ENCODE peak calls at places on chromosomes 6 and 20, in eight cellular contexts. One of them, this sample, is unnamed.

GRCh38 chr20:41094656-41095055 is 42.7 kb upstream of the PLCG1 start:
- DNase-seq in progenitor cell of endocrine pancreas: no peak
- DNase-seq in uterus: peak
- DNase-seq in GM23338: no peak
- DNase-seq in HCT116: no peak
- DNase-seq in GM13977: no peak
- DNase-seq in fibroblast of lung: peak
- DNase-seq in transverse colon: no peak
- DNase-seq in this sample: no peak

GRCh38 chr6:118770112-118770788 is 118.9 kb upstream of the CEP85L start:
- DNase-seq in progenitor cell of endocrine pancreas: no peak
- DNase-seq in uterus: no peak
- DNase-seq in GM23338: no peak
- DNase-seq in HCT116: no peak
- DNase-seq in GM13977: no peak
- DNase-seq in fibroblast of lung: no peak
- DNase-seq in transverse colon: no peak
- DNase-seq in this sample: no peak

GRCh38 chr6:124226396-124226795 is 422.7 kb downstream of the NKAIN2 start:
- DNase-seq in progenitor cell of endocrine pancreas: no peak
- DNase-seq in uterus: no peak
- DNase-seq in GM23338: no peak
- DNase-seq in HCT116: no peak
- DNase-seq in GM13977: no peak
- DNase-seq in fibroblast of lung: peak
- DNase-seq in transverse colon: no peak
- DNase-seq in this sample: no peak

GRCh38 chr20:23641936-23642751 is 4.4 kb upstream of the CST3 start:
- DNase-seq in progenitor cell of endocrine pancreas: no peak
- DNase-seq in uterus: no peak
- DNase-seq in GM23338: no peak
- DNase-seq in HCT116: no peak
- DNase-seq in GM13977: no peak
- DNase-seq in fibroblast of lung: peak
- DNase-seq in transverse colon: no peak
- DNase-seq in this sample: no peak

GRCh38 chr6:42017021-42017643 is 33.2 kb upstream of the TAF8 start:
- DNase-seq in progenitor cell of endocrine pancreas: no peak
- DNase-seq in uterus: no peak
- DNase-seq in GM23338: no peak
- DNase-seq in HCT116: no peak
- DNase-seq in GM13977: no peak
- DNase-seq in fibroblast of lung: peak
- DNase-seq in transverse colon: no peak
- DNase-seq in this sample: no peak

GRCh38 chr6:90478789-90479602 is 107.9 kb downstream of the MAP3K7 start:
- DNase-seq in progenitor cell of endocrine pancreas: peak
- DNase-seq in uterus: peak
- DNase-seq in GM23338: peak
- DNase-seq in HCT116: peak
- DNase-seq in GM13977: peak
- DNase-seq in fibroblast of lung: peak
- DNase-seq in transverse colon: peak
- DNase-seq in this sample: peak

GRCh38 chr6:110513001-110513400 is 36.6 kb upstream of the SLC22A16 start:
- DNase-seq in progenitor cell of endocrine pancreas: no peak
- DNase-seq in uterus: no peak
- DNase-seq in GM23338: no peak
- DNase-seq in HCT116: no peak
- DNase-seq in GM13977: no peak
- DNase-seq in fibroblast of lung: peak
- DNase-seq in transverse colon: no peak
- DNase-seq in this sample: no peak

GRCh38 chr6:5287966-5288297 is 26.6 kb downstream of the FARS2 start:
- DNase-seq in progenitor cell of endocrine pancreas: no peak
- DNase-seq in uterus: no peak
- DNase-seq in GM23338: no peak
- DNase-seq in HCT116: no peak
- DNase-seq in GM13977: no peak
- DNase-seq in fibroblast of lung: no peak
- DNase-seq in transverse colon: no peak
- DNase-seq in this sample: no peak

GRCh38 chr20:56735087-56735642 is 106.1 kb downstream of the TFAP2C start:
- DNase-seq in progenitor cell of endocrine pancreas: no peak
- DNase-seq in uterus: no peak
- DNase-seq in GM23338: peak
- DNase-seq in HCT116: no peak
- DNase-seq in GM13977: no peak
- DNase-seq in fibroblast of lung: no peak
- DNase-seq in transverse colon: no peak
- DNase-seq in this sample: peak

GRCh38 chr6:33692078-33692759 is 19.3 kb downstream of the UQCC2 start:
- DNase-seq in progenitor cell of endocrine pancreas: no peak
- DNase-seq in uterus: no peak
- DNase-seq in GM23338: peak
- DNase-seq in HCT116: no peak
- DNase-seq in GM13977: no peak
- DNase-seq in fibroblast of lung: peak
- DNase-seq in transverse colon: no peak
- DNase-seq in this sample: no peak

GRCh38 chr20:44188752-44189151 is 1.8 kb upstream of the JPH2 start:
- DNase-seq in progenitor cell of endocrine pancreas: no peak
- DNase-seq in uterus: peak
- DNase-seq in GM23338: no peak
- DNase-seq in HCT116: no peak
- DNase-seq in GM13977: no peak
- DNase-seq in fibroblast of lung: no peak
- DNase-seq in transverse colon: no peak
- DNase-seq in this sample: no peak

GRCh38 chr20:45782890-45783289 is 8.8 kb downstream of the WFDC3 start:
- DNase-seq in progenitor cell of endocrine pancreas: no peak
- DNase-seq in uterus: no peak
- DNase-seq in GM23338: no peak
- DNase-seq in HCT116: peak
- DNase-seq in GM13977: no peak
- DNase-seq in fibroblast of lung: no peak
- DNase-seq in transverse colon: no peak
- DNase-seq in this sample: no peak

GRCh38 chr6:73049971-73050594 is 175.2 kb downstream of the KHDC1L start:
- DNase-seq in progenitor cell of endocrine pancreas: no peak
- DNase-seq in uterus: no peak
- DNase-seq in GM23338: no peak
- DNase-seq in HCT116: no peak
- DNase-seq in GM13977: no peak
- DNase-seq in fibroblast of lung: no peak
- DNase-seq in transverse colon: no peak
- DNase-seq in this sample: no peak

DNA sequence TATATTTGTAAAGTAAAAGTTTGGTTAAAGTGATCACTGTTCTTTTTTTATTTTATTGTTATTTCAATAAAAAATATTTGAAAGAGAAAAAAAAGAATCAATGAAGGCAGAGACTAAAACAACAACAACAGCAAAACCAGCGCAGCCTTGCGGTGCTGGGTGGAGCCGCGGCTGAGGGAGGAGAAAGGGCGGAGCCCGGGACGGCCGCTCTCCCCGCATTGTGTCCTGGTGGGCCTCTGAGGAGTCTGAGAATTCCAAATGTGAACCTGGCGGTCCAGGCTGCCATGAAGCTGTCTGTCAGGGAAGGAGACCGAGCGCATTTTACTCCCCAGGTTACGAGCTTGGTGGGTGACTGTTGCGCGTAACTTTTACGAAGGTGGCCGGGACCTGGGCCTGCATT is 43.2 kb downstream of the TMEM242 start:
- DNase-seq in progenitor cell of endocrine pancreas: no peak
- DNase-seq in uterus: no peak
- DNase-seq in GM23338: peak
- DNase-seq in HCT116: no peak
- DNase-seq in GM13977: no peak
- DNase-seq in fibroblast of lung: no peak
- DNase-seq in transverse colon: no peak
- DNase-seq in this sample: no peak
- TF ChIP-seq CTCF in progenitor cell of endocrine pancreas: no peak
- TF ChIP-seq CTCF in uterus: no peak
- TF ChIP-seq CTCF in GM23338: no peak
- TF ChIP-seq CTCF in HCT116: no peak
- TF ChIP-seq CTCF in GM13977: no peak
- TF ChIP-seq CTCF in fibroblast of lung: no peak
- TF ChIP-seq CTCF in transverse colon: no peak
- TF ChIP-seq CTCF in this sample: no peak

GRCh38 chr6:108566406-108566805 is 5.7 kb downstream of the FOXO3 start:
- DNase-seq in progenitor cell of endocrine pancreas: no peak
- DNase-seq in uterus: no peak
- DNase-seq in GM23338: no peak
- DNase-seq in HCT116: no peak
- DNase-seq in GM13977: no peak
- DNase-seq in fibroblast of lung: no peak
- DNase-seq in transverse colon: no peak
- DNase-seq in this sample: no peak

GRCh38 chr6:108565091-108565766 is 4.5 kb downstream of the FOXO3 start:
- DNase-seq in progenitor cell of endocrine pancreas: no peak
- DNase-seq in uterus: no peak
- DNase-seq in GM23338: no peak
- DNase-seq in HCT116: no peak
- DNase-seq in GM13977: peak
- DNase-seq in fibroblast of lung: no peak
- DNase-seq in transverse colon: no peak
- DNase-seq in this sample: no peak

GRCh38 chr6:108564178-108564577 is 3.5 kb downstream of the FOXO3 start:
- DNase-seq in progenitor cell of endocrine pancreas: no peak
- DNase-seq in uterus: no peak
- DNase-seq in GM23338: no peak
- DNase-seq in HCT116: peak
- DNase-seq in GM13977: no peak
- DNase-seq in fibroblast of lung: peak
- DNase-seq in transverse colon: no peak
- DNase-seq in this sample: no peak

GRCh38 chr6:108568101-108568500 is 7.4 kb downstream of the FOXO3 start:
- DNase-seq in progenitor cell of endocrine pancreas: no peak
- DNase-seq in uterus: no peak
- DNase-seq in GM23338: no peak
- DNase-seq in HCT116: no peak
- DNase-seq in GM13977: no peak
- DNase-seq in fibroblast of lung: no peak
- DNase-seq in transverse colon: no peak
- DNase-seq in this sample: no peak

DNA sequence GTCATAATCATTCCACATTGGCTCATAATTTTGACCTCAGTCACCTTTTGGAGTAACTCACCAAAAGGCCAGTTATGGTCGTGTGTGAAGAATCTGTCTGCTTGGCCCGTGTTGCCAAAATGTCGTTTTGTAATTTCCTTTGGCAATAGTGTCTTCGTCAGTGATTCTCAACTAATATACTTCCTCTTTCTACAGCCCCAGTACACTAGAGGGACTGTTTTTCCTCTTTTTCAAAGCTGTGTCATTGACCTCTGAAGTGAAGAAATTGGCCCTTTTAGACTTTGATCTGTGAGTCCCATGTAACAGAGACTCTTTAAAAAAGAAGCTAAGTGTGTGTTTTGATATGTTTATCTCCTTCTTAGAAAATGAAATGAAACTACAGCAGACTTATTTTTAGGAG is 5.2 kb downstream of the FOXO3 start:
- DNase-seq in progenitor cell of endocrine pancreas: no peak
- DNase-seq in uterus: peak
- DNase-seq in GM23338: no peak
- DNase-seq in HCT116: no peak
- DNase-seq in GM13977: no peak
- DNase-seq in fibroblast of lung: peak
- DNase-seq in transverse colon: peak
- DNase-seq in this sample: no peak
- TF ChIP-seq CTCF in progenitor cell of endocrine pancreas: no peak
- TF ChIP-seq CTCF in uterus: peak
- TF ChIP-seq CTCF in GM23338: no peak
- TF ChIP-seq CTCF in HCT116: no peak
- TF ChIP-seq CTCF in GM13977: no peak
- TF ChIP-seq CTCF in fibroblast of lung: peak
- TF ChIP-seq CTCF in transverse colon: no peak
- TF ChIP-seq CTCF in this sample: no peak

GRCh38 chr6:28401172-28401571 is 1.6 kb upstream of the ZSCAN12 start:
- DNase-seq in progenitor cell of endocrine pancreas: no peak
- DNase-seq in uterus: no peak
- DNase-seq in GM23338: no peak
- DNase-seq in HCT116: no peak
- DNase-seq in GM13977: no peak
- DNase-seq in fibroblast of lung: peak
- DNase-seq in transverse colon: no peak
- DNase-seq in this sample: no peak

GRCh38 chr6:28402197-28402596 is 2.6 kb upstream of the ZSCAN12 start:
- DNase-seq in progenitor cell of endocrine pancreas: no peak
- DNase-seq in uterus: no peak
- DNase-seq in GM23338: no peak
- DNase-seq in HCT116: no peak
- DNase-seq in GM13977: no peak
- DNase-seq in fibroblast of lung: no peak
- DNase-seq in transverse colon: no peak
- DNase-seq in this sample: no peak

GRCh38 chr6:28400122-28400451 is 540 bp upstream of the ZSCAN12 start:
- DNase-seq in progenitor cell of endocrine pancreas: no peak
- DNase-seq in uterus: no peak
- DNase-seq in GM23338: no peak
- DNase-seq in HCT116: no peak
- DNase-seq in GM13977: no peak
- DNase-seq in fibroblast of lung: no peak
- DNase-seq in transverse colon: no peak
- DNase-seq in this sample: no peak

GRCh38 chr6:28395918-28396317 is 3.6 kb downstream of the ZSCAN12 start:
- DNase-seq in progenitor cell of endocrine pancreas: no peak
- DNase-seq in uterus: no peak
- DNase-seq in GM23338: no peak
- DNase-seq in HCT116: no peak
- DNase-seq in GM13977: no peak
- DNase-seq in fibroblast of lung: no peak
- DNase-seq in transverse colon: no peak
- DNase-seq in this sample: no peak

GRCh38 chr6:28399370-28400121 is at the start of gene ZSCAN12:
- DNase-seq in progenitor cell of endocrine pancreas: peak
- DNase-seq in uterus: peak
- DNase-seq in GM23338: peak
- DNase-seq in HCT116: no peak
- DNase-seq in GM13977: peak
- DNase-seq in fibroblast of lung: peak
- DNase-seq in transverse colon: peak
- DNase-seq in this sample: peak
- TF ChIP-seq CTCF in progenitor cell of endocrine pancreas: peak
- TF ChIP-seq CTCF in uterus: peak
- TF ChIP-seq CTCF in GM23338: peak
- TF ChIP-seq CTCF in HCT116: no peak
- TF ChIP-seq CTCF in GM13977: peak
- TF ChIP-seq CTCF in fibroblast of lung: peak
- TF ChIP-seq CTCF in transverse colon: peak
- TF ChIP-seq CTCF in this sample: peak

DNA sequence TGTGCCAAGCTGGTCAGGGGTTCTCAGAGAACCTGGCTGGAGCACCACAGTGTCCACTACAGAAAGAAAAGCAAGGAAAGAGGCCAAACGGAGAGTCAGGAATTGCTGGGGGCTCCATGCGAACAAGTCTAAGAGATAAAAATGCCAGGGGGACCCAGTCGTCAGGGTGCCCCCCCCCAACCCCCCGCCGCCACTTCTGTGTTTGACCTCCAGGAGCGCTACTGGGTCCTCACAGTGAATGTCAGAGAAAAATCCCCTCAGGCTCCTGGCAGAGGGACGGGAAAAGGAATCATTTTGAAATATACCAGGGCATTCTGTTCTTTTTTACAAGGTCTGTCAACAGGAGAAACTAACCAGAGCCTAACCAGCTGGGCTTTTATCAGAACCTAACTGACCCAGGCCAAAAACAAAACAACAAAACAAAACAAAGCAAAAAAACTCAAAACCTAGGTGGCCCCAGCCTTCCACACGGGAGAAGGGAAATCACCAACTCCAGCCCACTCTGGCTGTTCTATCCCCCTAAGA is 17.9 kb upstream of the NELFCD start:
- DNase-seq in progenitor cell of endocrine pancreas: no peak
- DNase-seq in uterus: no peak
- DNase-seq in GM23338: no peak
- DNase-seq in HCT116: no peak
- DNase-seq in GM13977: no peak
- DNase-seq in fibroblast of lung: no peak
- DNase-seq in transverse colon: no peak
- DNase-seq in this sample: no peak
- TF ChIP-seq CTCF in progenitor cell of endocrine pancreas: peak
- TF ChIP-seq CTCF in uterus: no peak
- TF ChIP-seq CTCF in GM23338: no peak
- TF ChIP-seq CTCF in HCT116: no peak
- TF ChIP-seq CTCF in GM13977: no peak
- TF ChIP-seq CTCF in fibroblast of lung: no peak
- TF ChIP-seq CTCF in transverse colon: no peak
- TF ChIP-seq CTCF in this sample: no peak